ENCODE peak calls at places on chromosomes 4 and X, in six cellular contexts. One of them, this sample, is unnamed.

GRCh38 chrX:69285401-69285871 is 120.2 kb upstream of the PJA1 start:
- ATAC-seq in right lobe of liver: no peak
- ATAC-seq in HCT116: no peak
- ATAC-seq in heart left ventricle: peak; percentile 16
- ATAC-seq in upper lobe of left lung: no peak
- ATAC-seq in HepG2: no peak
- ATAC-seq in this sample: peak; percentile 78

GRCh38 chrX:109632906-109633504 is 8.0 kb upstream of the KCNE5 start:
- ATAC-seq in heart left ventricle: no peak
- ATAC-seq in upper lobe of left lung: no peak
- ATAC-seq in right lobe of liver: no peak
- ATAC-seq in HepG2: no peak
- ATAC-seq in HCT116: no peak
- ATAC-seq in this sample: no peak

GRCh38 chr4:174672276-174672675 is 150.0 kb upstream of the HPGD start:
- ATAC-seq in HCT116: no peak
- ATAC-seq in heart left ventricle: no peak
- ATAC-seq in HepG2: no peak
- ATAC-seq in right lobe of liver: no peak
- ATAC-seq in upper lobe of left lung: no peak
- ATAC-seq in this sample: no peak

GRCh38 chr4:89298160-89298559 is 9.4 kb downstream of the GPRIN3 start:
- ATAC-seq in HepG2: no peak
- ATAC-seq in heart left ventricle: peak; percentile 43
- ATAC-seq in right lobe of liver: peak; percentile 5
- ATAC-seq in HCT116: no peak
- ATAC-seq in upper lobe of left lung: peak; percentile 64
- ATAC-seq in this sample: no peak

GRCh38 chrX:118188977-118189376 is 72.4 kb upstream of the KLHL13 start:
- ATAC-seq in upper lobe of left lung: no peak
- ATAC-seq in HCT116: no peak
- ATAC-seq in HepG2: no peak
- ATAC-seq in heart left ventricle: peak; percentile 97
- ATAC-seq in right lobe of liver: no peak
- ATAC-seq in this sample: no peak

GRCh38 chr4:83267121-83267834 is 17.3 kb downstream of the COQ2 start:
- ATAC-seq in HCT116: no peak
- ATAC-seq in upper lobe of left lung: no peak
- ATAC-seq in heart left ventricle: no peak
- ATAC-seq in HepG2: no peak
- ATAC-seq in right lobe of liver: no peak
- ATAC-seq in this sample: peak; percentile 50

GRCh38 chr4:125838924-125839323 is 524.2 kb downstream of the FAT4 start:
- ATAC-seq in HepG2: no peak
- ATAC-seq in heart left ventricle: no peak
- ATAC-seq in right lobe of liver: no peak
- ATAC-seq in upper lobe of left lung: no peak
- ATAC-seq in HCT116: no peak
- ATAC-seq in this sample: no peak

GRCh38 chr4:10733016-10733415 is 48.4 kb upstream of the CLNK start:
- ATAC-seq in upper lobe of left lung: no peak
- ATAC-seq in heart left ventricle: no peak
- ATAC-seq in right lobe of liver: no peak
- ATAC-seq in HCT116: no peak
- ATAC-seq in HepG2: no peak
- ATAC-seq in this sample: no peak

GRCh38 chr4:158313566-158313965 is 103.3 kb downstream of the TMEM144 start:
- ATAC-seq in HepG2: no peak
- ATAC-seq in HCT116: no peak
- ATAC-seq in upper lobe of left lung: peak; percentile 71
- ATAC-seq in heart left ventricle: no peak
- ATAC-seq in right lobe of liver: peak; percentile 20
- ATAC-seq in this sample: no peak

GRCh38 chr4:184536881-184537248 is 62.5 kb upstream of the IRF2 start:
- ATAC-seq in HepG2: no peak
- ATAC-seq in right lobe of liver: peak; percentile 1
- ATAC-seq in HCT116: no peak
- ATAC-seq in heart left ventricle: no peak
- ATAC-seq in upper lobe of left lung: no peak
- ATAC-seq in this sample: no peak

GRCh38 chr4:6696611-6697010 is 2.9 kb downstream of the S100P start:
- ATAC-seq in upper lobe of left lung: no peak
- ATAC-seq in right lobe of liver: no peak
- ATAC-seq in heart left ventricle: peak; percentile 88
- ATAC-seq in HepG2: no peak
- ATAC-seq in HCT116: no peak
- ATAC-seq in this sample: no peak

GRCh38 chr4:183607894-183608293 is 51.1 kb downstream of the RWDD4 start:
- ATAC-seq in right lobe of liver: no peak
- ATAC-seq in HCT116: no peak
- ATAC-seq in HepG2: no peak
- ATAC-seq in upper lobe of left lung: no peak
- ATAC-seq in heart left ventricle: no peak
- ATAC-seq in this sample: no peak

GRCh38 chr4:12978310-12978709 is 505.8 kb downstream of the RAB28 start:
- ATAC-seq in HCT116: no peak
- ATAC-seq in upper lobe of left lung: no peak
- ATAC-seq in HepG2: no peak
- ATAC-seq in right lobe of liver: no peak
- ATAC-seq in heart left ventricle: no peak
- ATAC-seq in this sample: no peak

GRCh38 chr4:16598241-16599224 is 299.9 kb downstream of the LDB2 start:
- ATAC-seq in HCT116: no peak
- ATAC-seq in heart left ventricle: no peak
- ATAC-seq in right lobe of liver: no peak
- ATAC-seq in HepG2: peak; percentile 42
- ATAC-seq in upper lobe of left lung: no peak
- ATAC-seq in this sample: no peak

GRCh38 chrX:138756234-138756633 is 44.7 kb upstream of the FGF13 start:
- ATAC-seq in HepG2: peak; percentile 44
- ATAC-seq in right lobe of liver: no peak
- ATAC-seq in heart left ventricle: peak; percentile 77
- ATAC-seq in HCT116: no peak
- ATAC-seq in upper lobe of left lung: peak; percentile 70
- ATAC-seq in this sample: peak; percentile 51
- TF ChIP-seq CTCF in HepG2: peak; percentile 27
- TF ChIP-seq CTCF in right lobe of liver: no peak
- TF ChIP-seq CTCF in heart left ventricle: no peak
- TF ChIP-seq CTCF in HCT116: no peak
- TF ChIP-seq CTCF in upper lobe of left lung: no peak
- TF ChIP-seq CTCF in this sample: no peak

GRCh38 chrX:23786268-23786815 is 3.4 kb downstream of the SAT1 start:
- ATAC-seq in HepG2: no peak
- ATAC-seq in heart left ventricle: no peak
- ATAC-seq in right lobe of liver: no peak
- ATAC-seq in HCT116: no peak
- ATAC-seq in upper lobe of left lung: no peak
- ATAC-seq in this sample: no peak

GRCh38 chrX:23785564-23785963 is 2.6 kb downstream of the SAT1 start:
- ATAC-seq in HCT116: no peak
- ATAC-seq in right lobe of liver: no peak
- ATAC-seq in upper lobe of left lung: no peak
- ATAC-seq in heart left ventricle: peak; percentile 29
- ATAC-seq in HepG2: no peak
- ATAC-seq in this sample: no peak

GRCh38 chrX:23782863-23783568 is at the start of gene SAT1:
- ATAC-seq in HepG2: peak; percentile 95
- ATAC-seq in heart left ventricle: peak; percentile 96
- ATAC-seq in upper lobe of left lung: peak; percentile 96
- ATAC-seq in right lobe of liver: peak; percentile 97
- ATAC-seq in HCT116: peak; percentile 89
- ATAC-seq in this sample: peak; percentile 95

GRCh38 chrX:23783569-23784486 is 855 bp downstream of the SAT1 start:
- ATAC-seq in heart left ventricle: peak; percentile 1
- ATAC-seq in HepG2: no peak
- ATAC-seq in upper lobe of left lung: no peak
- ATAC-seq in HCT116: no peak
- ATAC-seq in right lobe of liver: no peak
- ATAC-seq in this sample: no peak

DNA sequence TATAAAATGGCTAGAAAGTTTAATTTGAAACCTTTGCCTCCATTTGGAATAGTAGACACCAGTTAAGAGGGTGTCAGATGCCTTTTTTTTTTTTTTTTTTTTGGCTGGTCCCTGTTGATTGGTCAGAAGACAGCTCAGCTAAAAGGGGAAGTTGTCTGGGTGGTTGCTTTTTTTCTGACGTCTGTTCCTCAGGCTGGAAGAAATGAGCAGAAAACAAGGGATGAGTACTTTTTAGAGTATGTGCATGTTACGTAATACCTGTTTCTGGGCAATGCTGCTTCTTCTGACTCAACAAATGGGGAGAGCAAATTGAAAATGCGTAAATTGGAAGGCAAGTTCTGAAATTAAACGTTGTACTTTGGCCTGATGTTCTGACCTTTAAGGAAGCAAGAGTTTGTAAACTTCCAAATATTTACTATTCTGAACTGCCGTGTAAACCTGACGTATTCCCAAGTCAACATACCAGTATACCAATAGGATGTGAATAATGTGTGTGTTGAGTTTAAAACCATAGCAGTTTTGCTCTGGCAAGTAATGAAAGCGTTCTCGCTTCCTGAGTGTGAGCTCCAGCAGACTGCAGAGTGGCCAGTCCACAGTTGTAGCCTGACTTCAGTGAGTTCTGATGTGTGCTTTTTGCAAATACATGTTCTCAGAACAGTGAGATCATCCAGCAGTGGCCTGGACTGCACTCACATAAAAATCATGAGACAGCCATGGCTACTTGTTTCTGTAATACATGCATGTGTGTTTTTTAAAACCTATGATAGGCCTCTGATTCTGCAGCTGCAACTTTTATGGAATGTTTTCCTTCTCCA is 1.7 kb downstream of the SAT1 start:
- ATAC-seq in right lobe of liver: peak; percentile 29
- ATAC-seq in heart left ventricle: no peak
- ATAC-seq in HCT116: no peak
- ATAC-seq in upper lobe of left lung: no peak
- ATAC-seq in HepG2: no peak
- ATAC-seq in this sample: peak; percentile 21
- TF ChIP-seq POLR2A in right lobe of liver: peak; percentile 1
- TF ChIP-seq POLR2A in heart left ventricle: no peak
- TF ChIP-seq POLR2A in HCT116: no peak
- TF ChIP-seq POLR2A in upper lobe of left lung: no peak
- TF ChIP-seq POLR2A in HepG2: no peak
- TF ChIP-seq POLR2A in this sample: no peak

DNA sequence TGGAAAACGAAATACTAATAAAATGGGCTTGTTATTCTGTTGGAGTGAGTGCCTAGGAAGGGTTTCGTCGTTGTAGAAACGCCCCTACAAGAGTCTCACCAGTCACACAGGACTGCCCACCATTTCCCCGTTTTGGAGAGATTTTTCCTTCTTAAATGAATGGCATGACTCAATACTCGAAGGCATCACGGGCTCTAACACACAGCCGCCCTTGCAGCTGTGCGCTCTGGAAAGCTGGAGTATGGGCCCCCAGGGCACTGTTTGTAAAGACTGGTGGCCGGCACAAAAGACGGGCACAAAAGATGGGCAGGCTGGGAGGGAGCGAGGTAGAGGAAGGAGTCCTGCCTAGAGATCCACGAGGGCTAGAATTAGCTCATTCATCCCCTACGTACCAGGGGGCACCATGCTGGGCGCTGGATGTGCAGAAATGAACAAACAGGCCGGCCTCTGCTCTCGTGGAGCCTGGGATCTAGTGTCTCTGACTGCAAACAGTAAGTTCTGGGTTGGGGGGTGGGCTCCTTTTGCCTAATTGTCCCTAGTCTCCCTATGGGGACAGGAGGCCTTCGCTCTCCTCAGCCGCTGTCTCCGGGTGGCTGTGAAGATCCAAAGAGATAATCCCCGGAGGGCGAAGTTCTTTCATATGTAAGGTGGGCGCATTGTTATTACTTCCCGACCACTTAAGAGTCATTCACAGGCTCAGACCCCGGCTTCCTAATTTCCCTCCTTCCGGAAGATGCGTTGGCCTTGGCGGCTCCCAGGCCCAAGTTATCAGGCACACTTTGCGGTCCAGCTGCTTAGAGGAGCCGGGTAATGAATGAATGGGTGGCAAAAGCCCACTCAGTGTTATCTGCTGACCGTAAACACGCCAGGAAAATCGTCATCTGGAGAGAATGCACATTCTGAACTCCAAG is 1.1 kb upstream of the SFRP2 start:
- ATAC-seq in HepG2: no peak
- ATAC-seq in upper lobe of left lung: no peak
- ATAC-seq in HCT116: no peak
- ATAC-seq in right lobe of liver: no peak
- ATAC-seq in heart left ventricle: no peak
- ATAC-seq in this sample: no peak
- H3K4me3 ChIP-seq in HepG2: no peak overlapping the region
- H3K4me3 ChIP-seq in upper lobe of left lung: peak overlapping the region; percentile 33
- H3K4me3 ChIP-seq in HCT116: no peak overlapping the region
- H3K4me3 ChIP-seq in right lobe of liver: no peak overlapping the region
- H3K4me3 ChIP-seq in heart left ventricle: no peak overlapping the region
- H3K4me3 ChIP-seq in this sample: peak overlapping the region; percentile 52

GRCh38 chr4:168831585-168831918 is 178.5 kb downstream of the CBR4 start:
- ATAC-seq in HCT116: peak; percentile 43
- ATAC-seq in upper lobe of left lung: no peak
- ATAC-seq in heart left ventricle: no peak
- ATAC-seq in HepG2: peak; percentile 30
- ATAC-seq in right lobe of liver: no peak
- ATAC-seq in this sample: peak; percentile 10

GRCh38 chr4:168831919-168832745 is 177.9 kb downstream of the CBR4 start:
- ATAC-seq in HCT116: peak; percentile 81
- ATAC-seq in right lobe of liver: peak; percentile 96
- ATAC-seq in HepG2: peak; percentile 90
- ATAC-seq in upper lobe of left lung: peak; percentile 89
- ATAC-seq in heart left ventricle: peak; percentile 89
- ATAC-seq in this sample: peak; percentile 90

GRCh38 chr4:168835880-168836454 is 174.1 kb downstream of the CBR4 start:
- ATAC-seq in HepG2: no peak
- ATAC-seq in HCT116: no peak
- ATAC-seq in heart left ventricle: no peak
- ATAC-seq in right lobe of liver: no peak
- ATAC-seq in upper lobe of left lung: no peak
- ATAC-seq in this sample: no peak

GRCh38 chr4:168830777-168831512 is 179.1 kb downstream of the CBR4 start:
- ATAC-seq in HCT116: peak; percentile 46
- ATAC-seq in HepG2: peak; percentile 6
- ATAC-seq in right lobe of liver: no peak
- ATAC-seq in upper lobe of left lung: no peak
- ATAC-seq in heart left ventricle: no peak
- ATAC-seq in this sample: no peak

DNA sequence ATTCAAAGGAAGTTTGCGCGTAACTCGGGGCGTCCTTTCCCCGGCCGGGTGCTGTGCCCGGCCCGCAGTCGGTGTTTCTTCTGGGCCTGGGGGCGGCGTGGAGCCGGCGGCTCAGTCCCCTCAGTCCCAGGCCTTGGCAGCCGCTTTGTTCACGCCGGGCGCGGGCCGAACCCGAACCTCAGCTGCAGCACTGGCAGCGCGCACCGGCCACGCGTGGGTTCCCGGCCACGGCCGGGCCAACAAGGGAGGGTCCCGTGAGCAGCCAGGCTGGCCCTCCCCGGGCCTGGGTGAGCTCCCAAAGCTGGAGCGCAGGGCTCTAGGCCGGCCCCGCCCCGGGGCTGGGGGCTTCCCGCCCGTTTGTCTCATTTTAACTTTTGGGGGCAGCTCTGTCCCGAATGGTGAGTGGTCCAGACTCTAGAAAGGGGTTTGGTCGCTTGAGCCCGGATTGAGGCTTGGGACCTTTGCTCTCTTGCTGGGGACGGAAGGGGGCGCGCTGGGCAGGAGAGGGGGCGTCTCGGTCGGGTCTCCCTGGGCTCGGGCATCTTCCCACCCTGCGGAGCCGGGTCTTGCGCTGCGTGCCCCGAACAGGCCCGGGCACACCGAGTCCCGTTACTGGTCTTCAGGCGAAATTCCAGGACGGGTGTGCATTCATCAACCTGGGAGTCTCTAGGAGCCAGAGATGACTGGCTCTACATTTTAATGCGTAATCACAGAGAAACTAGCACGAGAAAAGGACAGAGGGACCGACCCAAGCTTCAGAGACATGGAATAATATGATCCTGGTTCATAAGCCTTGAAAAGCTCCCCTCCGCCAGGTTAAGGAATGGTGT is 177.1 kb downstream of the CBR4 start:
- ATAC-seq in upper lobe of left lung: peak; percentile 19
- ATAC-seq in right lobe of liver: no peak
- ATAC-seq in HepG2: peak; percentile 65
- ATAC-seq in heart left ventricle: peak; percentile 39
- ATAC-seq in HCT116: peak; percentile 5
- ATAC-seq in this sample: peak; percentile 31
- TF ChIP-seq CTCF in upper lobe of left lung: no peak
- TF ChIP-seq CTCF in right lobe of liver: no peak
- TF ChIP-seq CTCF in HepG2: peak; percentile 65
- TF ChIP-seq CTCF in heart left ventricle: peak; percentile 14
- TF ChIP-seq CTCF in HCT116: no peak
- TF ChIP-seq CTCF in this sample: no peak